ENCODE peak calls at places on chromosomes 12 and 14, in nine cellular contexts. T, Q, A, Y, J, B, V, Z and L are unnamed samples.

GRCh38 chr14:94028450-94028826 is 2.3 kb downstream of the OTUB2 start:
- DNase-seq in T (no peak), Q (no peak), A (no peak), Y (no peak), J (peak), B (peak), V (no peak), Z (no peak), L (no peak)

GRCh38 chr14:73026243-73026844 is 562 bp downstream of the ZFYVE1 start:
- DNase-seq in T (no peak), Q (no peak), A (no peak), Y (no peak), J (no peak), B (no peak), V (no peak), Z (no peak), L (no peak)

GRCh38 chr12:120668797-120669054 is 18.2 kb upstream of the MLEC start:
- DNase-seq in T (no peak), Q (no peak), A (no peak), Y (no peak), J (no peak), B (no peak), V (no peak), Z (no peak), L (no peak)

GRCh38 chr12:52248541-52249035 is 15.5 kb downstream of the KRT7 start:
- DNase-seq in T (no peak), Q (no peak), A (no peak), Y (no peak), J (no peak), B (no peak), V (no peak), Z (no peak), L (no peak)

GRCh38 chr12:3456809-3457208 is 34.2 kb upstream of the PRMT8 start:
- DNase-seq in T (no peak), Q (no peak), A (no peak), Y (no peak), J (no peak), B (no peak), V (no peak), Z (peak), L (no peak)

GRCh38 chr12:47812797-47813490 is 6.8 kb downstream of the HDAC7 start:
- DNase-seq in T (peak), Q (peak), A (peak), Y (no peak), J (peak), B (peak), V (peak), Z (peak), L (peak)

GRCh38 chr12:56411781-56412639 is 37.2 kb downstream of the TIMELESS start:
- DNase-seq in T (no peak), Q (no peak), A (no peak), Y (no peak), J (no peak), B (no peak), V (no peak), Z (no peak), L (no peak)

GRCh38 chr12:48671231-48671856 is 10.7 kb downstream of the KANSL2 start:
- DNase-seq in T (no peak), Q (no peak), A (no peak), Y (no peak), J (no peak), B (peak), V (no peak), Z (no peak), L (no peak)

GRCh38 chr12:104684884-104685283 is 228.1 kb downstream of the CHST11 start:
- DNase-seq in T (no peak), Q (no peak), A (no peak), Y (no peak), J (peak), B (no peak), V (no peak), Z (no peak), L (no peak)

GRCh38 chr14:106210650-106211049 is 684.3 kb downstream of the TMEM121 start:
- DNase-seq in T (no peak), Q (no peak), A (no peak), Y (no peak), J (no peak), B (no peak), V (no peak), Z (no peak), L (peak)

GRCh38 chr14:73715707-73716106 is 1.5 kb upstream of the PNMA1 start:
- DNase-seq in T (no peak), Q (no peak), A (no peak), Y (no peak), J (no peak), B (no peak), V (no peak), Z (no peak), L (no peak)

GRCh38 chr14:92135269-92135668 is 13.5 kb downstream of the CPSF2 start:
- DNase-seq in T (no peak), Q (no peak), A (no peak), Y (no peak), J (peak), B (peak), V (no peak), Z (peak), L (no peak)

GRCh38 chr14:37791384-37792036 is 196.1 kb downstream of the TTC6 start:
- DNase-seq in T (no peak), Q (no peak), A (no peak), Y (no peak), J (no peak), B (no peak), V (no peak), Z (no peak), L (no peak)

GRCh38 chr14:90781344-90781761 is 34.9 kb downstream of the TTC7B start:
- DNase-seq in T (no peak), Q (no peak), A (no peak), Y (peak), J (peak), B (peak), V (no peak), Z (no peak), L (no peak)

GRCh38 chr14:90508536-90509254 is 111.9 kb downstream of the CALM1 start:
- DNase-seq in T (no peak), Q (no peak), A (no peak), Y (no peak), J (no peak), B (peak), V (peak), Z (no peak), L (no peak)

GRCh38 chr12:527241-527640 is 67.5 kb downstream of the B4GALNT3 start:
- DNase-seq in T (no peak), Q (no peak), A (no peak), Y (no peak), J (no peak), B (no peak), V (no peak), Z (no peak), L (no peak)

GRCh38 chr12:94262228-94263010 is 114.0 kb downstream of the PLXNC1 start:
- DNase-seq in T (peak), Q (peak), A (peak), Y (peak), J (peak), B (peak), V (peak), Z (peak), L (peak)
- H3K27ac ChIP-seq in T (peak), Q (peak), A (peak), Y (peak), J (no peak), B (no peak), V (peak), Z (peak), L (peak)

DNA sequence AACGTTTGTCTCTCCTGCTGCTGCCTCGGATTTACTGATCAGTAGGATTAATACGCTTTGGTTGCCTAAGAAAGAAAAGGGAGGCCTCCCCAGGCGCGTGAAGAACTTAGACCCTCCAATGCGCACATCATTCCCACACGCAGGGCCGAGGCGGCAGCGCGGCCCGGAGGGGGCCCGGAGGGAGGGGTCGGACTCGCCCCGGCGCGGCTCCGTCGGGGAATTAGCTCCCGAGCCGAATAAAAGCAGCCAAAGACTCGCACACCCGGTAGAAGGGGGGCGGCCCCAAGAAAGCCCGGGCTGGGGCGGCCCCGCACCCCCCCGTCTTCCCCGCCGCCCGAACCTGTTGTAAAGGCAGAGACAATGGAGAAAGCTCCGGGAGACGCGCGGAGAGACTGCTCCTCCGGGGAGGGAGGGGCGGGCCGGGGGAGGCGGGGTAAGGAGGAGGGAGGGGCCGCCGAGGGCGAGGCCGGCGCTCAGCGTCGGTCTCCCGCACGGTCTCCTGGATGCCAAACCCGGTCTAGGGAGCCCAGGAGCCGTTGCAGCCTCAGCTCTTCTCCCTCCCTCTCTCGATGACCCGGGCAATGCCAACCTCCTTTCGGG is at the start of gene NELL2:
- DNase-seq in T (peak), Q (peak), A (peak), Y (no peak), J (peak), B (peak), V (peak), Z (peak), L (peak)
- H3K27ac ChIP-seq in T (peak), Q (no peak), A (no peak), Y (no peak), J (no peak), B (no peak), V (no peak), Z (no peak), L (peak)

GRCh38 chr12:53302903-53303302 is 3.4 kb downstream of the MYG1 start:
- DNase-seq in T (no peak), Q (no peak), A (no peak), Y (no peak), J (no peak), B (no peak), V (no peak), Z (no peak), L (no peak)
- H3K27ac ChIP-seq in T (no peak), Q (no peak), A (no peak), Y (no peak), J (no peak), B (no peak), V (no peak), Z (no peak), L (no peak)

DNA sequence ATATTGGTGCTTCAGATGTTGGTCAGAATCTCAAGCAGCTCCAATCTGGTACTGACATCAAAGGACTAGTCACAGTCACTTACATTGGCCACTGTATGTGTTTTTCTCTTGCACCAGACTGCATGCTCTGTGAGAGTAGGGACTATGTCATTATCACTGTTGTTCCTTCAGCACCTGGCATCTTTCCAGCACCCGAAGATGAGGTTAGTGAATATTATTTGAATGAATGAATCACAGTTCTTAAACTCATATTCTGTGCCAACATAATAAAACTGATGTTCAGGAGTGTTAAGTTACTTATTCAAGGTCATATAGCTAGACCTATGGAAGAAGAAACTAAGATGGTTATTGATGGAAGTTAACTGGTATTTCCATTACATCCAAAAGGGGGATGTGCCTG is 204.5 kb upstream of the TBX3 start:
- DNase-seq in T (no peak), Q (no peak), A (peak), Y (no peak), J (peak), B (peak), V (no peak), Z (peak), L (no peak)
- H3K27ac ChIP-seq in T (no peak), Q (no peak), A (no peak), Y (no peak), J (no peak), B (no peak), V (no peak), Z (no peak), L (no peak)

GRCh38 chr14:69536976-69537375 is 37.7 kb downstream of the CCDC177 start:
- DNase-seq in T (no peak), Q (no peak), A (no peak), Y (no peak), J (no peak), B (no peak), V (no peak), Z (no peak), L (no peak)
- H3K27ac ChIP-seq in T (no peak), Q (no peak), A (no peak), Y (no peak), J (no peak), B (no peak), V (no peak), Z (no peak), L (no peak)

DNA sequence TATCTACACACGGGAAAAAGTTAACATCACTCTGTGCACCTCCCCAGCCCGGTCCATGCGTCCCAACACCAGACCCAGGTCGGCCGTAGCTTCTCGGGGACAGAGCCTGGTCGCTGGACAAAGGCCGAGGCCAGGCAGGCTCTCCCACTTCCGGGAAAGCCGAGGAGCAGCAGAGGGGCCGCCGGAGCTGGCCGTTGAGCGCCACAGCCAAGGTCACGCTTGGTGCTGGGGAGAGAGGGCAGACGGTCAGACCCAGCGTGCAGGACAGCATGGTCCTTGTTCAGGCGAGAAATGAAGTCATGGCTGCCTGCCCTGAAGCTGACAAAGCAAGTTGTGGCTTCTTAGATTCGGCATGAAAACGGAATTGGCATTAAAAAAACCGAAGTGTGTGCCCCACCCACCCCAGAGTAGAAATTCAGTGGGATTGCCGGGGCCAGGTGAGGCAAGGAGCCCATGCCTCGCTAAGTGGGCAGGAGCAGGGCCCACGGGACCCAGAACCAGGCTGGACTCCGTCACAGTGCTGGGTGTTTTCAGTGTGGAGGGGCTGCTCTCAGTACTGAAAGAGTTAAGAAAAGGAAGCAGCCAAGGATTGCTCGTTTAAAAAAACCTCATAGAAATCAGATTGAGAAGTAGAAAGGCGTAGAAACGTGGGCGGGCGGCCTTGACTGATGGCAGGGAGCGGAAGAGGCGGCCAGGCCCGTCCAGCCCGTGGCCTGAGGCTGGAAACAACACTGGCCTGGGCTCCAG is 4.3 kb downstream of the ARL6IP4 start:
- DNase-seq in T (no peak), Q (peak), A (peak), Y (no peak), J (no peak), B (no peak), V (no peak), Z (no peak), L (no peak)
- H3K27ac ChIP-seq in T (peak), Q (peak), A (peak), Y (peak), J (no peak), B (no peak), V (no peak), Z (no peak), L (peak)

GRCh38 chr12:43988838-43989560 is 153.1 kb downstream of the TMEM117 start:
- DNase-seq in T (no peak), Q (no peak), A (no peak), Y (no peak), J (peak), B (peak), V (no peak), Z (no peak), L (no peak)
- H3K27ac ChIP-seq in T (no peak), Q (no peak), A (no peak), Y (no peak), J (no peak), B (no peak), V (no peak), Z (no peak), L (no peak)

GRCh38 chr12:106493531-106493930 is 89.3 kb upstream of the RFX4 start:
- DNase-seq in T (no peak), Q (no peak), A (no peak), Y (no peak), J (no peak), B (no peak), V (no peak), Z (no peak), L (no peak)

GRCh38 chr12:106492893-106493292 is 89.9 kb upstream of the RFX4 start:
- DNase-seq in T (no peak), Q (no peak), A (no peak), Y (no peak), J (no peak), B (no peak), V (no peak), Z (no peak), L (no peak)

GRCh38 chr12:106495354-106495965 is 87.3 kb upstream of the RFX4 start:
- DNase-seq in T (no peak), Q (no peak), A (no peak), Y (no peak), J (no peak), B (no peak), V (no peak), Z (no peak), L (no peak)

GRCh38 chr12:106499628-106500027 is 83.2 kb upstream of the RFX4 start:
- DNase-seq in T (no peak), Q (no peak), A (no peak), Y (no peak), J (no peak), B (no peak), V (no peak), Z (no peak), L (no peak)

DNA sequence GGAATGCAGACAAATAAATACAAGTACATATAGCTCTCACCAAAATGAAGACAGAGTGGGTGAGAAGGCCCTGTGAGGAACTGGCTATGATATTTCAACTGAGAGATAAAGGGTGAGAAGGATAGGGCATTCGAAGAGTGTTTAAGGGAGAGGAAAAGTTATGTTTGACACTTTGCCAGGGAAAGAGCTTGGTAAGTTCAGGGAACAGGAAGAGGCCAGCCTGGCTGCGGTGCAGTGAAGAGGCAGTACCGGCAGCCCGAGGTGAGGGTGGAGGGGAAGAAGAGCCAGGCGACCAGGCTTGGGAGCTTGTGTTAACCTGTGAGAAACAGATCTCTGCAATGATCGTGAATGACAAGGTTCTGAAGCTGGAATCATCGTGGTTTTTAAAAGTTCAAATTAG is 84.7 kb upstream of the RFX4 start:
- DNase-seq in T (no peak), Q (no peak), A (no peak), Y (no peak), J (peak), B (peak), V (no peak), Z (no peak), L (no peak)
- H3K27ac ChIP-seq in T (no peak), Q (no peak), A (no peak), Y (no peak), J (no peak), B (no peak), V (no peak), Z (no peak), L (no peak)

GRCh38 chr14:68191567-68192321 is 372.2 kb downstream of the RAD51B start:
- DNase-seq in T (no peak), Q (no peak), A (no peak), Y (no peak), J (peak), B (peak), V (peak), Z (peak), L (no peak)
- H3K27ac ChIP-seq in T (no peak), Q (no peak), A (no peak), Y (no peak), J (no peak), B (no peak), V (peak), Z (peak), L (no peak)